ENCODE peak calls at places on chromosome 16, in nine cellular contexts. N, F, T, H, Z, A, U, G and R are unnamed samples.

GRCh38 chr16:49464093-49464492 is 90.5 kb downstream of the C16orf78 start:
- DNase-seq in A (no peak), H (no peak), N (no peak), T (no peak), Z (no peak), F (no peak), U (no peak), G (no peak), R (no peak)

GRCh38 chr16:88537864-88538263 is 32.3 kb upstream of the ZC3H18 start:
- DNase-seq in F (no peak), A (no peak), T (no peak), H (no peak), Z (no peak), G (no peak), N (no peak), U (no peak), R (no peak)

GRCh38 chr16:81838794-81839193 is 59.7 kb downstream of the PLCG2 start:
- DNase-seq in T (no peak), G (no peak), N (no peak), A (peak), U (no peak), H (no peak), Z (peak), F (no peak), R (no peak)

GRCh38 chr16:23225109-23225508 is 42.6 kb downstream of the SCNN1G start:
- DNase-seq in G (no peak), Z (no peak), H (no peak), T (no peak), U (no peak), N (no peak), A (no peak), F (no peak), R (no peak)

GRCh38 chr16:11796227-11797165 is 562 bp downstream of the ZC3H7A start:
- DNase-seq in N (peak), A (peak), G (peak), H (peak), F (peak), T (no peak), U (no peak), Z (peak), R (peak)

GRCh38 chr16:47815655-47816054 is 340.1 kb downstream of the ABCC12 start:
- DNase-seq in A (peak), Z (no peak), T (no peak), F (no peak), N (no peak), H (no peak), G (no peak), U (no peak), R (no peak)

GRCh38 chr16:53430363-53430762 is 3.9 kb upstream of the RBL2 start:
- DNase-seq in A (no peak), U (no peak), G (no peak), H (no peak), F (no peak), N (no peak), T (no peak), Z (no peak), R (no peak)

GRCh38 chr16:67931712-67932461 is at the start of gene CTRL:
- DNase-seq in A (no peak), N (no peak), F (no peak), T (no peak), U (no peak), H (no peak), G (peak), Z (no peak), R (peak)

GRCh38 chr16:75011634-75012307 is 12.9 kb downstream of the ZNRF1 start:
- DNase-seq in N (no peak), T (no peak), F (no peak), Z (peak), H (peak), A (peak), U (peak), G (peak), R (no peak)

GRCh38 chr16:49890876-49891275 is 35.0 kb upstream of the ZNF423 start:
- DNase-seq in F (peak), T (no peak), U (peak), G (no peak), N (peak), A (no peak), H (no peak), Z (no peak), R (peak)

GRCh38 chr16:2023098-2023925 is 3.4 kb upstream of the NHERF2 start:
- DNase-seq in A (peak), F (peak), U (peak), N (peak), T (no peak), G (peak), H (peak), Z (peak), R (peak)